ENCODE peak calls at places on chromosomes 7 and 10, in eight cellular contexts. One of them, this sample, is unnamed.

GRCh38 chr7:102404005-102404861 is 8.1 kb downstream of the PRKRIP1 start:
- DNase-seq in transverse colon: peak; percentile 28
- DNase-seq in right lobe of liver: no peak
- DNase-seq in gastrocnemius medialis: no peak
- DNase-seq in ovary: no peak
- DNase-seq in esophagus squamous epithelium: no peak
- DNase-seq in prostate gland: no peak
- DNase-seq in heart left ventricle: no peak
- DNase-seq in this sample: no peak

GRCh38 chr7:129780257-129781127 is 169.0 kb downstream of the NRF1 start:
- DNase-seq in ovary: peak; percentile 44
- DNase-seq in gastrocnemius medialis: peak; percentile 57
- DNase-seq in esophagus squamous epithelium: no peak
- DNase-seq in transverse colon: peak; percentile 91
- DNase-seq in prostate gland: peak; percentile 92
- DNase-seq in heart left ventricle: no peak
- DNase-seq in right lobe of liver: peak; percentile 65
- DNase-seq in this sample: peak; percentile 91

GRCh38 chr7:78151229-78151628 is 352.7 kb downstream of the PHTF2 start:
- DNase-seq in esophagus squamous epithelium: no peak
- DNase-seq in heart left ventricle: no peak
- DNase-seq in prostate gland: no peak
- DNase-seq in ovary: no peak
- DNase-seq in right lobe of liver: no peak
- DNase-seq in transverse colon: no peak
- DNase-seq in gastrocnemius medialis: no peak
- DNase-seq in this sample: no peak

GRCh38 chr10:966466-967235 is 21.6 kb upstream of the GTPBP4 start:
- DNase-seq in gastrocnemius medialis: no peak
- DNase-seq in right lobe of liver: no peak
- DNase-seq in prostate gland: no peak
- DNase-seq in transverse colon: no peak
- DNase-seq in ovary: no peak
- DNase-seq in esophagus squamous epithelium: no peak
- DNase-seq in heart left ventricle: no peak
- DNase-seq in this sample: no peak

GRCh38 chr7:18177129-18177814 is 149.6 kb upstream of the PRPS1L1 start:
- DNase-seq in prostate gland: no peak
- DNase-seq in right lobe of liver: no peak
- DNase-seq in esophagus squamous epithelium: no peak
- DNase-seq in gastrocnemius medialis: no peak
- DNase-seq in transverse colon: no peak
- DNase-seq in ovary: no peak
- DNase-seq in heart left ventricle: no peak
- DNase-seq in this sample: no peak

GRCh38 chr10:126731613-126731995 is 61.1 kb upstream of the C10orf90 start:
- DNase-seq in heart left ventricle: no peak
- DNase-seq in ovary: no peak
- DNase-seq in transverse colon: no peak
- DNase-seq in prostate gland: no peak
- DNase-seq in esophagus squamous epithelium: no peak
- DNase-seq in right lobe of liver: no peak
- DNase-seq in gastrocnemius medialis: no peak
- DNase-seq in this sample: no peak

GRCh38 chr7:99794585-99795502 is 10.9 kb upstream of the CYP3A4 start:
- DNase-seq in transverse colon: no peak
- DNase-seq in ovary: no peak
- DNase-seq in gastrocnemius medialis: no peak
- DNase-seq in heart left ventricle: no peak
- DNase-seq in prostate gland: no peak
- DNase-seq in esophagus squamous epithelium: no peak
- DNase-seq in right lobe of liver: peak; percentile 76
- DNase-seq in this sample: no peak

GRCh38 chr7:72106405-72106804 is 305.7 kb downstream of the CALN1 start:
- DNase-seq in gastrocnemius medialis: no peak
- DNase-seq in prostate gland: no peak
- DNase-seq in ovary: no peak
- DNase-seq in esophagus squamous epithelium: no peak
- DNase-seq in heart left ventricle: no peak
- DNase-seq in right lobe of liver: no peak
- DNase-seq in transverse colon: no peak
- DNase-seq in this sample: no peak

GRCh38 chr10:78924319-78925003 is 144.3 kb upstream of the ZMIZ1 start:
- DNase-seq in esophagus squamous epithelium: no peak
- DNase-seq in prostate gland: no peak
- DNase-seq in transverse colon: no peak
- DNase-seq in gastrocnemius medialis: no peak
- DNase-seq in ovary: no peak
- DNase-seq in heart left ventricle: peak; percentile 21
- DNase-seq in right lobe of liver: no peak
- DNase-seq in this sample: no peak

GRCh38 chr10:24898501-24898900 is 53.9 kb downstream of the PRTFDC1 start:
- DNase-seq in prostate gland: no peak
- DNase-seq in gastrocnemius medialis: no peak
- DNase-seq in esophagus squamous epithelium: no peak
- DNase-seq in transverse colon: no peak
- DNase-seq in right lobe of liver: no peak
- DNase-seq in ovary: no peak
- DNase-seq in heart left ventricle: no peak
- DNase-seq in this sample: no peak

GRCh38 chr10:127243490-127244272 is 47.3 kb upstream of the INSYN2A start:
- DNase-seq in ovary: peak; percentile 40
- DNase-seq in prostate gland: no peak
- DNase-seq in gastrocnemius medialis: no peak
- DNase-seq in esophagus squamous epithelium: no peak
- DNase-seq in transverse colon: peak; percentile 26
- DNase-seq in right lobe of liver: no peak
- DNase-seq in heart left ventricle: no peak
- DNase-seq in this sample: peak; percentile 34

GRCh38 chr7:155930061-155930460 is 117.8 kb upstream of the SHH start:
- DNase-seq in prostate gland: no peak
- DNase-seq in right lobe of liver: no peak
- DNase-seq in gastrocnemius medialis: no peak
- DNase-seq in heart left ventricle: no peak
- DNase-seq in esophagus squamous epithelium: no peak
- DNase-seq in ovary: no peak
- DNase-seq in transverse colon: no peak
- DNase-seq in this sample: peak; percentile 24

GRCh38 chr10:89301721-89302445 is at the start of gene IFIT2:
- DNase-seq in esophagus squamous epithelium: no peak
- DNase-seq in heart left ventricle: peak; percentile 48
- DNase-seq in prostate gland: peak; percentile 50
- DNase-seq in ovary: no peak
- DNase-seq in right lobe of liver: peak; percentile 54
- DNase-seq in gastrocnemius medialis: peak; percentile 29
- DNase-seq in transverse colon: peak; percentile 47
- DNase-seq in this sample: peak; percentile 39

GRCh38 chr7:64300641-64301405 is 12.9 kb upstream of the ZNF736 start:
- DNase-seq in heart left ventricle: no peak
- DNase-seq in prostate gland: no peak
- DNase-seq in esophagus squamous epithelium: no peak
- DNase-seq in gastrocnemius medialis: no peak
- DNase-seq in transverse colon: no peak
- DNase-seq in right lobe of liver: no peak
- DNase-seq in ovary: no peak
- DNase-seq in this sample: no peak

GRCh38 chr7:45217358-45217757 is 59.8 kb downstream of the RAMP3 start:
- DNase-seq in transverse colon: no peak
- DNase-seq in prostate gland: no peak
- DNase-seq in right lobe of liver: no peak
- DNase-seq in heart left ventricle: no peak
- DNase-seq in ovary: no peak
- DNase-seq in esophagus squamous epithelium: no peak
- DNase-seq in gastrocnemius medialis: no peak
- DNase-seq in this sample: no peak

DNA sequence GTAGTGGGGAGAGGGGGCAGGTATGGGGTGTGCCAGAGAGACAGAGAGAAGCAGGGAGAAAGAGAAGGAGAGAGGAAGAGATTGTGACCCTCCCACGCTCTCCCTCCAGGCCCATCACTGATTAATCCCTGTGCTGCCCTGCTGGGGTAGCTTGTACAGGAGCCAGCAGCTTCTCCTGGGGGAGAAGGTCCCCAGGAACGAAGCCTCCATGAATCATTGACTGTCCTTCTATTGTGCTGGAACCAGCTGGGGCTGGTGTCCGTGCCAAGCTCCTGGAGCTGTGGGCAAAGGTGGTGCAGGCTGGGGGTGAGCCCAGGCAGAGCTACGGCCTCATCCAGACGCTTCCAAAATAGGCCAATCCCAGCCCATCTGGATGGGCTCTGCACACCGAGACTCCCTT is 20.9 kb downstream of the AQP1 start:
- DNase-seq in right lobe of liver: peak; percentile 45
- DNase-seq in esophagus squamous epithelium: no peak
- DNase-seq in transverse colon: no peak
- DNase-seq in prostate gland: no peak
- DNase-seq in heart left ventricle: peak; percentile 16
- DNase-seq in gastrocnemius medialis: no peak
- DNase-seq in ovary: no peak
- DNase-seq in this sample: no peak
- TF ChIP-seq POLR2A in right lobe of liver: no peak
- TF ChIP-seq POLR2A in esophagus squamous epithelium: no peak
- TF ChIP-seq POLR2A in transverse colon: no peak
- TF ChIP-seq POLR2A in prostate gland: no peak
- TF ChIP-seq POLR2A in heart left ventricle: no peak
- TF ChIP-seq POLR2A in gastrocnemius medialis: no peak
- TF ChIP-seq POLR2A in ovary: no peak
- TF ChIP-seq POLR2A in this sample: no peak

DNA sequence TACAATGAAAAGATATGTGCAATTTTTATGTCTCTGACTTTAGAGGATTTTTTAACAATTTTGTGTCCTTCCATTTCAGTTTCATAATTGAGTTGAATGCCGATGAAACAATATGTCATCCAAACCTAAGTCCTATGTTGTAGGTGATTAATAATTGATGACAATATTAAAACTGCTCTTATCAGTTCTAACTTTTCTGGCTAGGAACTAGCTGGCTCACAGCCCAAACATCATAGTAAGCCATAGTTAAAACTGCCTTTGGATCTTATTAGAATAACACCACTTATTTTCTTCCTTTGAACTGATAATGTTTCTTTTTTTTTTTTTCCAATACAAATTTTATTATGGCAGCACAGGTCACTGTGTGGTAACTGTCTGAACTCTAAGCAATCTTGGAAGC is 230.9 kb downstream of the GRM8 start:
- DNase-seq in transverse colon: no peak
- DNase-seq in heart left ventricle: no peak
- DNase-seq in right lobe of liver: no peak
- DNase-seq in gastrocnemius medialis: no peak
- DNase-seq in esophagus squamous epithelium: no peak
- DNase-seq in ovary: no peak
- DNase-seq in prostate gland: no peak
- DNase-seq in this sample: no peak
- TF ChIP-seq CTCF in transverse colon: no peak
- TF ChIP-seq CTCF in heart left ventricle: no peak
- TF ChIP-seq CTCF in right lobe of liver: no peak
- TF ChIP-seq CTCF in gastrocnemius medialis: no peak
- TF ChIP-seq CTCF in esophagus squamous epithelium: no peak
- TF ChIP-seq CTCF in ovary: no peak
- TF ChIP-seq CTCF in prostate gland: no peak
- TF ChIP-seq CTCF in this sample: no peak

DNA sequence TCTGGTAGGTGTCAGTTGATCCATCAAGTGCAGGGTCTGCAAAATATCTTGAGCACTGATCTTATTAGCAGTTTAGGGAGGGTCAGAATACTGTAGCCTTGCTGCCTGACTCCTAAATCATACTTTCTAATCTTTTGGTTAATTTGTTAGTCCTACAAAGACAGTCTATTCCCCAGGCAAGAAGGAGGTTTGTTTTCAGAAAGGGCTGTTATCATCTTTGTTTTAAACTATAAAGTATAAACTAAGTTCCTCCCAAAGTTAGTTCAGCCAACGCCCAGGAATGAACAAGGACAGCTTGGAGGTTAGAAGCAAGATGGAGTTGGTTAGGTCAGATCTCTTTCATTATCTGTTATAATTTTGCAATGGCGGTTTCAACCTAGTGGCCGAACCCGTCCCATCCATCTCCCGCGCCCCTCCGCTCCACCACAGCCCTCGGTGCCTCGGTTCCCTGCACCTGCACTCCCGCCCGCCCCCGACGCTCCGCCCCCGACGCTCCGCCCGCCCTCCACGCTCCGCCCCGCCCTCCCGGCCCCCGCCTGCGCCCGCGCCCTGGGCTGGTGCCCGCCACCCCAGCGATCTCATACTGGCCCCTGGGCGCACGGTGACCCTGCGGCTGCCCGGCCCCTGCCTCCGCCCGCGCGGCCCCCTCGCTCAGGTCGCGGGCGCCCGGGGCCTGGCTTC is at the start of gene ADCK2:
- DNase-seq in esophagus squamous epithelium: no peak
- DNase-seq in right lobe of liver: peak; percentile 76
- DNase-seq in transverse colon: peak; percentile 74
- DNase-seq in gastrocnemius medialis: peak; percentile 43
- DNase-seq in ovary: peak; percentile 80
- DNase-seq in heart left ventricle: peak; percentile 46
- DNase-seq in prostate gland: peak; percentile 59
- DNase-seq in this sample: peak; percentile 71
- H3K4me3 ChIP-seq in esophagus squamous epithelium: peak within 1 kb of the TSS; percentile 87
- H3K4me3 ChIP-seq in right lobe of liver: peak within 1 kb of the TSS; percentile 78
- H3K4me3 ChIP-seq in transverse colon: peak within 1 kb of the TSS; percentile 79
- H3K4me3 ChIP-seq in gastrocnemius medialis: peak within 1 kb of the TSS; percentile 89
- H3K4me3 ChIP-seq in ovary: peak within 1 kb of the TSS; percentile 75
- H3K4me3 ChIP-seq in heart left ventricle: peak within 1 kb of the TSS; percentile 97
- H3K4me3 ChIP-seq in prostate gland: peak within 1 kb of the TSS; percentile 80
- H3K4me3 ChIP-seq in this sample: peak within 1 kb of the TSS; percentile 76

GRCh38 chr7:135186841-135187253 is 16.3 kb upstream of the CYREN start:
- DNase-seq in esophagus squamous epithelium: no peak
- DNase-seq in transverse colon: no peak
- DNase-seq in right lobe of liver: no peak
- DNase-seq in prostate gland: no peak
- DNase-seq in ovary: no peak
- DNase-seq in heart left ventricle: no peak
- DNase-seq in gastrocnemius medialis: no peak
- DNase-seq in this sample: peak; percentile 22
- TF ChIP-seq POLR2A in esophagus squamous epithelium: no peak
- TF ChIP-seq POLR2A in transverse colon: no peak
- TF ChIP-seq POLR2A in right lobe of liver: no peak
- TF ChIP-seq POLR2A in prostate gland: no peak
- TF ChIP-seq POLR2A in ovary: no peak
- TF ChIP-seq POLR2A in heart left ventricle: no peak
- TF ChIP-seq POLR2A in gastrocnemius medialis: no peak
- TF ChIP-seq POLR2A in this sample: no peak

DNA sequence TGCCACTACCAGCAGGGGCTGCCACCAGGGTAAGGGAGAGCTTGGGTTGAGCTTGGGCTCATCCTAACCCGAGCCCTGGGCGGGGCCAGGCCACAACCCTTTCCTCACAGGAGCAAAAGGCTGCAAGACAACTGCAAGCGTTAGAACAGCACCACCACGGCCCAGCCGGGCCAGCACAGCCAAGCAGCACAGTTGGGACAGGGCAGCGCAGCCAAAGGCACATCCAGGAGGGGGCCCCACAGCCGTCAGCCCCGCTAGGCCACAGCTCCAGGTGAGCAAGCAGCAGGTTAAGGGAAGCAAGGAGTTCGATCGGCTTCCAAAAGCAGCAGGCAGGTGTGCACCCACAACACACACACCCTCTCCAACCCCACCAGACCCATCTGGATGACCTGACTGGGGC is 7.0 kb upstream of the NDST2 start:
- DNase-seq in transverse colon: no peak
- DNase-seq in right lobe of liver: no peak
- DNase-seq in esophagus squamous epithelium: no peak
- DNase-seq in prostate gland: no peak
- DNase-seq in ovary: no peak
- DNase-seq in heart left ventricle: no peak
- DNase-seq in gastrocnemius medialis: no peak
- DNase-seq in this sample: no peak
- TF ChIP-seq CTCF in transverse colon: no peak
- TF ChIP-seq CTCF in right lobe of liver: no peak
- TF ChIP-seq CTCF in esophagus squamous epithelium: no peak
- TF ChIP-seq CTCF in prostate gland: no peak
- TF ChIP-seq CTCF in ovary: no peak
- TF ChIP-seq CTCF in heart left ventricle: no peak
- TF ChIP-seq CTCF in gastrocnemius medialis: no peak
- TF ChIP-seq CTCF in this sample: no peak

GRCh38 chr10:110228066-110228465 is 20.7 kb downstream of the MXI1 start:
- DNase-seq in transverse colon: no peak
- DNase-seq in heart left ventricle: no peak
- DNase-seq in gastrocnemius medialis: no peak
- DNase-seq in prostate gland: no peak
- DNase-seq in ovary: no peak
- DNase-seq in esophagus squamous epithelium: no peak
- DNase-seq in right lobe of liver: no peak
- DNase-seq in this sample: no peak
- H3K4me3 ChIP-seq in transverse colon: no peak overlapping the region
- H3K4me3 ChIP-seq in heart left ventricle: peak overlapping the region; percentile 87
- H3K4me3 ChIP-seq in gastrocnemius medialis: no peak overlapping the region
- H3K4me3 ChIP-seq in prostate gland: no peak overlapping the region
- H3K4me3 ChIP-seq in ovary: no peak overlapping the region
- H3K4me3 ChIP-seq in esophagus squamous epithelium: no peak overlapping the region
- H3K4me3 ChIP-seq in right lobe of liver: no peak overlapping the region
- H3K4me3 ChIP-seq in this sample: no peak overlapping the region